ENCODE peak calls at places on chromosome 21, in eight cellular contexts. One of them, this sample, is unnamed.

GRCh38 chr21:42039911-42040351 is 29.8 kb upstream of the ZBTB21 start:
- DNase-seq in left lung: peak; percentile 67
- DNase-seq in CD4-positive, alpha-beta T cell: no peak
- DNase-seq in IMR-90: peak; percentile 96
- DNase-seq in esophagus muscularis mucosa: no peak
- DNase-seq in cardiac muscle cell: no peak
- DNase-seq in ovary: peak; percentile 44
- DNase-seq in CD8-positive, alpha-beta T cell: no peak
- DNase-seq in this sample: no peak

GRCh38 chr21:25614441-25614840 is 7.2 kb upstream of the MRPL39 start:
- DNase-seq in left lung: no peak
- DNase-seq in IMR-90: no peak
- DNase-seq in cardiac muscle cell: no peak
- DNase-seq in CD8-positive, alpha-beta T cell: no peak
- DNase-seq in esophagus muscularis mucosa: no peak
- DNase-seq in CD4-positive, alpha-beta T cell: no peak
- DNase-seq in ovary: no peak
- DNase-seq in this sample: no peak

GRCh38 chr21:42156690-42157605 is 62.0 kb upstream of the ABCG1 start:
- DNase-seq in esophagus muscularis mucosa: no peak
- DNase-seq in CD8-positive, alpha-beta T cell: no peak
- DNase-seq in IMR-90: no peak
- DNase-seq in left lung: peak; percentile 59
- DNase-seq in cardiac muscle cell: no peak
- DNase-seq in ovary: peak; percentile 44
- DNase-seq in CD4-positive, alpha-beta T cell: no peak
- DNase-seq in this sample: no peak

GRCh38 chr21:34545079-34545884 is 33.3 kb upstream of the KCNE1 start:
- DNase-seq in left lung: no peak
- DNase-seq in ovary: no peak
- DNase-seq in esophagus muscularis mucosa: no peak
- DNase-seq in CD8-positive, alpha-beta T cell: no peak
- DNase-seq in CD4-positive, alpha-beta T cell: no peak
- DNase-seq in cardiac muscle cell: peak; percentile 49
- DNase-seq in IMR-90: peak; percentile 73
- DNase-seq in this sample: no peak

GRCh38 chr21:26965567-26966359 is 1.1 kb downstream of the ADAMTS5 start:
- DNase-seq in IMR-90: peak; percentile 12
- DNase-seq in ovary: peak; percentile 71
- DNase-seq in CD4-positive, alpha-beta T cell: no peak
- DNase-seq in left lung: peak; percentile 75
- DNase-seq in cardiac muscle cell: peak; percentile 56
- DNase-seq in esophagus muscularis mucosa: no peak
- DNase-seq in CD8-positive, alpha-beta T cell: no peak
- DNase-seq in this sample: no peak

GRCh38 chr21:26842300-26842699 is 2.9 kb downstream of the ADAMTS1 start:
- DNase-seq in left lung: no peak
- DNase-seq in cardiac muscle cell: no peak
- DNase-seq in IMR-90: peak; percentile 64
- DNase-seq in ovary: no peak
- DNase-seq in CD8-positive, alpha-beta T cell: no peak
- DNase-seq in esophagus muscularis mucosa: no peak
- DNase-seq in CD4-positive, alpha-beta T cell: no peak
- DNase-seq in this sample: no peak

GRCh38 chr21:42672699-42673458 is 19.5 kb downstream of the PDE9A start:
- DNase-seq in CD4-positive, alpha-beta T cell: no peak
- DNase-seq in ovary: no peak
- DNase-seq in cardiac muscle cell: peak; percentile 47
- DNase-seq in CD8-positive, alpha-beta T cell: no peak
- DNase-seq in IMR-90: peak; percentile 29
- DNase-seq in esophagus muscularis mucosa: no peak
- DNase-seq in left lung: peak; percentile 23
- DNase-seq in this sample: peak; percentile 74

GRCh38 chr21:23127973-23128372 is 2129.8 kb downstream of the NCAM2 start:
- DNase-seq in left lung: no peak
- DNase-seq in esophagus muscularis mucosa: no peak
- DNase-seq in ovary: no peak
- DNase-seq in CD8-positive, alpha-beta T cell: no peak
- DNase-seq in cardiac muscle cell: no peak
- DNase-seq in IMR-90: no peak
- DNase-seq in CD4-positive, alpha-beta T cell: no peak
- DNase-seq in this sample: no peak

GRCh38 chr21:28268685-28269084 is 724.0 kb downstream of the LTN1 start:
- DNase-seq in IMR-90: no peak
- DNase-seq in CD4-positive, alpha-beta T cell: no peak
- DNase-seq in esophagus muscularis mucosa: no peak
- DNase-seq in left lung: no peak
- DNase-seq in ovary: no peak
- DNase-seq in cardiac muscle cell: no peak
- DNase-seq in CD8-positive, alpha-beta T cell: no peak
- DNase-seq in this sample: no peak

GRCh38 chr21:45200596-45201296 is 86.9 kb downstream of the POFUT2 start:
- DNase-seq in left lung: no peak
- DNase-seq in CD4-positive, alpha-beta T cell: no peak
- DNase-seq in esophagus muscularis mucosa: no peak
- DNase-seq in CD8-positive, alpha-beta T cell: no peak
- DNase-seq in IMR-90: no peak
- DNase-seq in ovary: no peak
- DNase-seq in cardiac muscle cell: no peak
- DNase-seq in this sample: no peak

GRCh38 chr21:44582055-44582454 is 1.7 kb upstream of the KRTAP10-5 start:
- DNase-seq in IMR-90: no peak
- DNase-seq in CD8-positive, alpha-beta T cell: no peak
- DNase-seq in cardiac muscle cell: no peak
- DNase-seq in left lung: no peak
- DNase-seq in ovary: no peak
- DNase-seq in CD4-positive, alpha-beta T cell: no peak
- DNase-seq in esophagus muscularis mucosa: no peak
- DNase-seq in this sample: no peak

GRCh38 chr21:17554619-17555472 is 42.0 kb downstream of the CXADR start:
- DNase-seq in cardiac muscle cell: peak; percentile 42
- DNase-seq in CD8-positive, alpha-beta T cell: no peak
- DNase-seq in ovary: no peak
- DNase-seq in esophagus muscularis mucosa: no peak
- DNase-seq in IMR-90: peak; percentile 10
- DNase-seq in CD4-positive, alpha-beta T cell: no peak
- DNase-seq in left lung: no peak
- DNase-seq in this sample: peak; percentile 43
- H3K27ac ChIP-seq in cardiac muscle cell: peak overlapping the region; percentile 91
- H3K27ac ChIP-seq in CD8-positive, alpha-beta T cell: no peak overlapping the region
- H3K27ac ChIP-seq in ovary: no peak overlapping the region
- H3K27ac ChIP-seq in esophagus muscularis mucosa: no peak overlapping the region
- H3K27ac ChIP-seq in IMR-90: no peak overlapping the region
- H3K27ac ChIP-seq in CD4-positive, alpha-beta T cell: no peak overlapping the region
- H3K27ac ChIP-seq in left lung: no peak overlapping the region
- H3K27ac ChIP-seq in this sample: no peak overlapping the region

DNA sequence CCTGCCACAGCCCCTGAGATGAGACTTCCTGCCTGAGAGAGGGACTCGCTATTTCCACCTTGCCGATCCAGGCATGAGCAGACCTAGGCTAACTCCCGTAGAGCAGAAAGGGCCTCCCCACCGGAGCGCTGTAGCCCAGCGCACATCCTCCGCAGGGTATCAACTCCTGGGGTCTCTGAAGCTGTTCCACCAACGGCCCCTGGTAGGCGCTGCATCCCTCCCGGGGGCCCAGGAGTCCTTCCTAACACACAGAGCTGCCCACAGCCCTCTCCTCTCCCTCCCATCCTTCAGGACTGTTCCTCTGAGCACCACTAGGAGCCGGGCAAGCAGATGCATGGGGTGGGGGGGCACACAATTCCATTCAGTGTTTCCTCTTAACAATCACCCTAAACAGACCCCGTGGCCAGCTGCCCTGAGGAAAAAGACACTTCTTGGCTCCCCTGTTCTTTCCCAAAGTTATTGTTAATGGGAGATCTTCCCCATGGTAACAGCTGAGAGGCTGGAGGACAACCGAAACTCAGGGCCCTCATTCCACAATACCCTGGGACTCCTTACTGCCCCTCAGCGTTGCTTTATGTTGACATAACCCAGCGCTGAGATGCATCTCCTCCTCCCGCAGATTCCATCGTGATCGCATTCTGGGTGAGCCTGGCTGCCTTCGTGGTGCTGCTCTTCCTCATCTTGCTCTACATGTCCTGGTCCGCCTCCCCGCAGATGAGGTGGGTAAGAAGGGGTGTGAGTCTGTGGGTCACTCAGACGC is 7.5 kb downstream of the MRAP start:
- DNase-seq in esophagus muscularis mucosa: no peak
- DNase-seq in CD8-positive, alpha-beta T cell: no peak
- DNase-seq in cardiac muscle cell: peak; percentile 43
- DNase-seq in left lung: no peak
- DNase-seq in IMR-90: no peak
- DNase-seq in ovary: no peak
- DNase-seq in CD4-positive, alpha-beta T cell: no peak
- DNase-seq in this sample: no peak
- TF ChIP-seq CTCF in esophagus muscularis mucosa: no peak
- TF ChIP-seq CTCF in CD8-positive, alpha-beta T cell: no peak
- TF ChIP-seq CTCF in cardiac muscle cell: peak; percentile 36
- TF ChIP-seq CTCF in left lung: no peak
- TF ChIP-seq CTCF in IMR-90: peak; percentile 12
- TF ChIP-seq CTCF in ovary: no peak
- TF ChIP-seq CTCF in CD4-positive, alpha-beta T cell: no peak
- TF ChIP-seq CTCF in this sample: no peak

DNA sequence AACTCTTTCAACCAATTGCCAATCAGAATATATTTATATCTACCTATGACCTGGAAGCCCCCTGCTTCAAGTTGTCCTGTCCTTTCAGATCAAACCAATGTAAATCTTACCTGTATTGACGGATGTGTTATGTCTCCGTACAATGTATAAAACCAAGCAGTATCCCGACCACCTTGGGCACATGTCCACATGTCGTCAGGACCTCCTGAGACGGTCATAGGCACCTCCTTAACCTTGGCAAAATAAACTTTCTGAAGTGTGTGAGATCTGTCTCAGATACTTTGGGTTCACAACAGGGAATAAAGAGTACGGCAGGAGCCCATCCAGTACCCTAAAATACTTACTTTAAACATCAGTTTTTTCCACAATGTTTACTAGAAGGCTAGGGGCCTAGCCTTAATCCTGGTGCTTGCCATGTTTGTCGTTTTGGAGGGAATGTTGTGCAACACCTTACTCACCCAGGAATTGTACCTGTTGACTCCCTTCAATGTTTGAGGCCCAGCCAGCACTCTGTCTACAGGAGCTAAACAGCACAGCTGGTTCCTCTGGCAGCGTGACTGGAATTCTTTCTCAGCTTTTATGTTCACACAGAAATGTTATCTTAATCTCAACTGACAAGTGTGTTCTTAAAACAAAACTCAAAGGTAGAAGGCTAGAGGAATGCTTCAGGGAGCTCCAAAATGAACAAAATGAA is 90.8 kb upstream of the USP25 start:
- DNase-seq in IMR-90: no peak
- DNase-seq in ovary: peak; percentile 9
- DNase-seq in esophagus muscularis mucosa: no peak
- DNase-seq in CD8-positive, alpha-beta T cell: no peak
- DNase-seq in CD4-positive, alpha-beta T cell: no peak
- DNase-seq in cardiac muscle cell: peak; percentile 76
- DNase-seq in left lung: no peak
- DNase-seq in this sample: peak; percentile 34
- H3K27ac ChIP-seq in IMR-90: no peak overlapping the region
- H3K27ac ChIP-seq in ovary: no peak overlapping the region
- H3K27ac ChIP-seq in esophagus muscularis mucosa: peak overlapping the region; percentile 0
- H3K27ac ChIP-seq in CD8-positive, alpha-beta T cell: no peak overlapping the region
- H3K27ac ChIP-seq in CD4-positive, alpha-beta T cell: no peak overlapping the region
- H3K27ac ChIP-seq in cardiac muscle cell: peak overlapping the region; percentile 32
- H3K27ac ChIP-seq in left lung: no peak overlapping the region
- H3K27ac ChIP-seq in this sample: no peak overlapping the region

GRCh38 chr21:33402011-33402979 is 918 bp upstream of the IFNGR2 start:
- DNase-seq in esophagus muscularis mucosa: peak; percentile 93
- DNase-seq in ovary: peak; percentile 46
- DNase-seq in CD4-positive, alpha-beta T cell: no peak
- DNase-seq in CD8-positive, alpha-beta T cell: peak; percentile 58
- DNase-seq in left lung: peak; percentile 90
- DNase-seq in cardiac muscle cell: peak; percentile 21
- DNase-seq in IMR-90: peak; percentile 71
- DNase-seq in this sample: peak; percentile 45

GRCh38 chr21:33403786-33404571 is 766 bp downstream of the IFNGR2 start:
- DNase-seq in ovary: peak; percentile 52
- DNase-seq in IMR-90: peak; percentile 49
- DNase-seq in CD4-positive, alpha-beta T cell: no peak
- DNase-seq in cardiac muscle cell: peak; percentile 69
- DNase-seq in CD8-positive, alpha-beta T cell: peak; percentile 68
- DNase-seq in left lung: peak; percentile 91
- DNase-seq in esophagus muscularis mucosa: peak; percentile 92
- DNase-seq in this sample: peak; percentile 34

GRCh38 chr21:33401617-33401967 is 1.6 kb upstream of the IFNGR2 start:
- DNase-seq in CD4-positive, alpha-beta T cell: no peak
- DNase-seq in left lung: no peak
- DNase-seq in CD8-positive, alpha-beta T cell: no peak
- DNase-seq in esophagus muscularis mucosa: no peak
- DNase-seq in cardiac muscle cell: no peak
- DNase-seq in IMR-90: no peak
- DNase-seq in ovary: no peak
- DNase-seq in this sample: no peak

GRCh38 chr21:33406493-33406892 is 3.3 kb downstream of the IFNGR2 start:
- DNase-seq in ovary: no peak
- DNase-seq in IMR-90: no peak
- DNase-seq in cardiac muscle cell: no peak
- DNase-seq in CD4-positive, alpha-beta T cell: no peak
- DNase-seq in CD8-positive, alpha-beta T cell: no peak
- DNase-seq in left lung: no peak
- DNase-seq in esophagus muscularis mucosa: no peak
- DNase-seq in this sample: no peak

GRCh38 chr21:33403128-33403785 is at the start of gene IFNGR2:
- DNase-seq in esophagus muscularis mucosa: no peak
- DNase-seq in ovary: peak; percentile 44
- DNase-seq in CD8-positive, alpha-beta T cell: peak; percentile 71
- DNase-seq in left lung: peak; percentile 92
- DNase-seq in cardiac muscle cell: peak; percentile 71
- DNase-seq in IMR-90: no peak
- DNase-seq in CD4-positive, alpha-beta T cell: peak; percentile 15
- DNase-seq in this sample: peak; percentile 38
- TF ChIP-seq CTCF in esophagus muscularis mucosa: no peak
- TF ChIP-seq CTCF in ovary: no peak
- TF ChIP-seq CTCF in CD8-positive, alpha-beta T cell: no peak
- TF ChIP-seq CTCF in left lung: no peak
- TF ChIP-seq CTCF in cardiac muscle cell: no peak
- TF ChIP-seq CTCF in IMR-90: no peak
- TF ChIP-seq CTCF in CD4-positive, alpha-beta T cell: no peak
- TF ChIP-seq CTCF in this sample: no peak

DNA sequence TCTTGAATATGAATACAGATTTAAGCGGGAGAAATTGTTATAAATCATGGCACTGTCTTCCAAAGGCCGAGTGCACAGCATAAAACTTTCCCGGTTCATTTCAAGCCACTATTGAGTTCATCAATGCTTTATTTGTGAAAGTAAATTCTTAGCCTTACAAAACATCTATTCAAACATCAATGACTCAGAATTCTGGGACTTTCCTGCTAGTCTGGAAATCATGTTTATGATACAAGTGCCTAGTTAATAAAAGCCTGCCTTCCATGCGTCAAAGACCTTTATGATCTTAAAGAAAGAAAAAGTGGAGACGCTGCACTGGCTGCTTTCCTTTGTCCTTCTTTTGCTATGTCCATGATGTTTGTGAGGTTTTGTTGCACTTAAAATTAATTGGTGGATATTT is 137.7 kb downstream of the SETD4 start:
- DNase-seq in IMR-90: peak; percentile 83
- DNase-seq in cardiac muscle cell: no peak
- DNase-seq in esophagus muscularis mucosa: no peak
- DNase-seq in left lung: no peak
- DNase-seq in CD4-positive, alpha-beta T cell: no peak
- DNase-seq in ovary: no peak
- DNase-seq in CD8-positive, alpha-beta T cell: no peak
- DNase-seq in this sample: no peak
- H3K27ac ChIP-seq in IMR-90: no peak overlapping the region
- H3K27ac ChIP-seq in cardiac muscle cell: no peak overlapping the region
- H3K27ac ChIP-seq in esophagus muscularis mucosa: no peak overlapping the region
- H3K27ac ChIP-seq in left lung: no peak overlapping the region
- H3K27ac ChIP-seq in CD4-positive, alpha-beta T cell: no peak overlapping the region
- H3K27ac ChIP-seq in ovary: no peak overlapping the region
- H3K27ac ChIP-seq in CD8-positive, alpha-beta T cell: no peak overlapping the region
- H3K27ac ChIP-seq in this sample: no peak overlapping the region

This sample was measured in RWPE1.